ENCODE peak calls at places on chromosomes 7 and 10, in eight cellular contexts. T, O, D, X, M, B, Q and S are unnamed samples.

GRCh38 chr10:111725035-111725434 is 458.5 kb downstream of the GPAM start:
- DNase-seq in T (no peak), M (no peak), B (no peak), Q (no peak), D (no peak), X (no peak), O (no peak), S (no peak)

GRCh38 chr7:36236073-36236472 is 83.0 kb downstream of the EEPD1 start:
- DNase-seq in Q (no peak), T (no peak), O (no peak), M (peak; percentile 41), D (no peak), X (peak; percentile 5), B (no peak), S (no peak)

GRCh38 chr10:1410469-1411395 is 326.6 kb downstream of the ADARB2 start:
- DNase-seq in M (no peak), B (peak; percentile 33), X (no peak), Q (no peak), T (peak; percentile 21), D (no peak), O (no peak), S (no peak)

GRCh38 chr7:32611201-32611691 is 116.0 kb downstream of the AVL9 start:
- DNase-seq in T (no peak), M (no peak), Q (no peak), D (no peak), O (no peak), B (no peak), X (peak; percentile 46), S (no peak)

GRCh38 chr10:73357821-73358220 is 843 bp downstream of the CFAP70 start:
- DNase-seq in T (no peak), M (no peak), B (no peak), Q (no peak), O (no peak), D (no peak), X (no peak), S (no peak)

GRCh38 chr10:127059314-127059713 is 137.1 kb downstream of the INSYN2A start:
- DNase-seq in T (no peak), D (no peak), X (no peak), Q (no peak), O (no peak), B (no peak), M (no peak), S (no peak)

GRCh38 chr7:128697301-128697905 is 25.3 kb downstream of the GARIN1A start:
- DNase-seq in T (peak; percentile 38), D (peak; percentile 11), B (peak; percentile 82), O (peak; percentile 61), M (peak; percentile 27), X (peak; percentile 76), Q (peak; percentile 6), S (peak; percentile 23)

GRCh38 chr7:137390076-137390475 is 46.5 kb upstream of the PTN start:
- DNase-seq in D (no peak), M (no peak), O (no peak), X (no peak), B (no peak), Q (no peak), T (no peak), S (no peak)

GRCh38 chr10:35219906-35220890 is 93.6 kb downstream of the CREM start:
- DNase-seq in B (no peak), X (no peak), T (no peak), D (no peak), Q (no peak), O (no peak), M (no peak), S (no peak)

GRCh38 chr7:105648561-105649401 is 67.5 kb upstream of the EFCAB10 start:
- DNase-seq in D (peak; percentile 56), T (peak; percentile 60), M (peak; percentile 72), Q (no peak), B (no peak), O (no peak), X (no peak), S (no peak)

GRCh38 chr7:23291957-23292560 is 7.1 kb upstream of the MALSU1 start:
- DNase-seq in M (no peak), Q (no peak), B (no peak), X (no peak), T (no peak), D (no peak), O (no peak), S (no peak)

GRCh38 chr10:7529638-7530037 is 118.8 kb upstream of the SFMBT2 start:
- DNase-seq in T (no peak), X (peak; percentile 70), O (no peak), M (no peak), Q (no peak), B (no peak), D (no peak), S (no peak)

GRCh38 chr7:99137418-99138180 is 6.3 kb downstream of the SMURF1 start:
- DNase-seq in D (no peak), O (no peak), Q (no peak), M (no peak), X (peak; percentile 84), B (no peak), T (no peak), S (no peak)

GRCh38 chr7:101608772-101609713 is 20.1 kb downstream of the MYL10 start:
- DNase-seq in B (no peak), Q (no peak), D (no peak), O (no peak), X (no peak), M (peak; percentile 92), T (peak; percentile 91), S (no peak)

GRCh38 chr10:118754132-118754555 is 626 bp downstream of the CACUL1 start:
- DNase-seq in T (peak; percentile 28), Q (peak; percentile 11), O (peak; percentile 63), B (peak; percentile 71), M (peak; percentile 67), X (peak; percentile 37), D (no peak), S (peak; percentile 38)

GRCh38 chr10:97788552-97789442 is 17.0 kb upstream of the SFRP5 start:
- DNase-seq in T (peak; percentile 61), M (peak; percentile 45), B (no peak), O (no peak), D (no peak), Q (no peak), X (peak; percentile 59), S (no peak)

GRCh38 chr7:101817930-101818698 is 688 bp downstream of the CUX1 start:
- DNase-seq in M (no peak), X (peak; percentile 78), T (no peak), B (no peak), Q (no peak), D (no peak), O (no peak), S (no peak)

GRCh38 chr7:2715341-2716231 is 27.6 kb downstream of the AMZ1 start:
- DNase-seq in O (no peak), D (no peak), M (no peak), T (no peak), X (no peak), Q (peak; percentile 23), B (no peak), S (no peak)

GRCh38 chr10:129877773-129878371 is 86.2 kb downstream of the EBF3 start:
- DNase-seq in D (peak; percentile 12), X (peak; percentile 32), M (no peak), Q (peak; percentile 11), T (no peak), O (no peak), B (peak; percentile 61), S (no peak)

GRCh38 chr7:99313204-99313573 is 12.5 kb upstream of the ARPC1A start:
- DNase-seq in Q (no peak), B (no peak), T (no peak), X (no peak), M (no peak), O (no peak), D (no peak), S (no peak)

GRCh38 chr7:4057289-4057616 is 624.8 kb upstream of the FOXK1 start:
- DNase-seq in X (no peak), O (no peak), B (peak; percentile 24), Q (no peak), T (no peak), D (no peak), M (no peak), S (no peak)

GRCh38 chr10:82319558-82319957 is 444.6 kb downstream of the NRG3 start:
- DNase-seq in M (no peak), D (no peak), Q (no peak), X (no peak), B (no peak), O (no peak), T (no peak), S (no peak)

GRCh38 chr10:13613519-13613918 is 26.8 kb downstream of the PRPF18 start:
- DNase-seq in M (no peak), B (no peak), D (peak; percentile 45), Q (no peak), X (peak; percentile 73), O (no peak), T (no peak), S (no peak)

GRCh38 chr7:25409897-25410635 is 181.8 kb upstream of the NPVF start:
- DNase-seq in Q (no peak), B (no peak), T (no peak), O (no peak), M (no peak), X (no peak), D (no peak), S (no peak)

GRCh38 chr10:69009360-69009759 is 20.8 kb downstream of the KIFBP start:
- DNase-seq in Q (no peak), X (peak; percentile 76), M (no peak), B (no peak), O (no peak), D (no peak), T (no peak), S (no peak)

GRCh38 chr7:155954550-155955366 is 142.5 kb upstream of the SHH start:
- DNase-seq in Q (no peak), O (no peak), X (no peak), B (no peak), D (no peak), M (no peak), T (no peak), S (no peak)

GRCh38 chr10:90997670-90998069 is 76.8 kb upstream of the ANKRD1 start:
- DNase-seq in M (no peak), T (no peak), B (no peak), O (no peak), Q (no peak), D (no peak), X (no peak), S (no peak)